ENCODE peak calls at places on chromosomes 3 and 15, in seven cellular contexts. V is fibroblast of the aortic adventitia, Y is coronary artery, S is GM20000, N is heart left ventricle, E is esophagus squamous epithelium, O is H9. M is an unnamed sample.

GRCh38 chr3:37745921-37746320 is 115.8 kb upstream of the CTDSPL start:
- DNase-seq in Y (no peak), V (no peak), S (no peak), O (no peak), E (no peak), N (no peak), M (no peak)

GRCh38 chr3:131083190-131083863 is 56.6 kb downstream of the NEK11 start:
- DNase-seq in V (peak), E (no peak), Y (no peak), N (peak), S (no peak), O (peak), M (no peak)

GRCh38 chr3:125045965-125046364 is 9.8 kb downstream of the HEG1 start:
- DNase-seq in S (no peak), E (no peak), V (peak), N (no peak), O (no peak), Y (no peak), M (no peak)

GRCh38 chr15:40857601-40858351 is 13.9 kb downstream of the SPINT1 start:
- DNase-seq in N (peak), Y (no peak), O (peak), S (peak), V (peak), E (no peak), M (no peak)

GRCh38 chr3:79005084-79005483 is 762.7 kb downstream of the ROBO1 start:
- DNase-seq in Y (no peak), E (no peak), S (no peak), N (no peak), V (no peak), O (no peak), M (no peak)

GRCh38 chr15:101128191-101128590 is 123.7 kb downstream of the CHSY1 start:
- DNase-seq in Y (no peak), O (no peak), S (no peak), E (no peak), N (no peak), V (peak), M (peak)

GRCh38 chr15:43854801-43855200 is 28.0 kb downstream of the WDR76 start:
- DNase-seq in E (no peak), V (peak), O (no peak), N (no peak), S (no peak), Y (no peak), M (no peak)

GRCh38 chr15:80549191-80549590 is 145.0 kb downstream of the ARNT2 start:
- DNase-seq in N (no peak), Y (no peak), S (no peak), E (no peak), V (peak), O (no peak), M (no peak)

GRCh38 chr15:93029613-93030429 is 59.2 kb downstream of the RGMA start:
- DNase-seq in V (peak), O (no peak), N (no peak), S (no peak), Y (no peak), E (no peak), M (no peak)

GRCh38 chr3:9946112-9947024 is 5.8 kb downstream of the PRRT3 start:
- DNase-seq in E (peak), N (peak), V (peak), S (peak), Y (peak), O (peak), M (no peak)
- TF ChIP-seq CTCF in E (peak), N (peak), V (peak), S (peak), Y (peak), O (peak), M (peak)

GRCh38 chr15:62588930-62589655 is 424.0 kb upstream of the C2CD4B start:
- DNase-seq in E (no peak), N (no peak), Y (no peak), S (no peak), V (peak), O (no peak), M (no peak)
- TF ChIP-seq CTCF in E (no peak), N (no peak), Y (no peak), S (no peak), V (peak), O (no peak), M (no peak)

DNA sequence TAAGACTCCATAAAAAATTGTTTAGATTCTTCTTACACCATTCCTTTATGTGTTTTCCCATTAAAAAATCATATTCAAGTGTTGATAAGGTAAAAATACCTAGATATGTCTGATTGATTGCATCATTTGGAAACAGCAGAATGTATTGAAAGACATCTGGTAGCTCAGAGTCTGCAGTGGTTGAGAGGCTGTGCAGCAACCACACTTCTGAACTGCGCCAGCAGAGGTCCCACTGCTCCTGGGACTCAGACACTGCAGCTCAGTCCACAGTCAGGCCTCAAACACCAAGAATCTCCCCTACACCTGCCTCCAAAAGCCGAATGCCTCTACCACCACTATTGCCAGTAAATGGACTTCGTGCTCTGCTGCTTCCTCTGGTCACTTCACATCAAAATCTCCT is 176.9 kb upstream of the LMCD1 start:
- DNase-seq in N (peak), O (peak), Y (no peak), E (no peak), V (peak), S (peak), M (no peak)
- TF ChIP-seq CTCF in N (peak), O (peak), Y (peak), E (no peak), V (peak), S (peak), M (peak)

DNA sequence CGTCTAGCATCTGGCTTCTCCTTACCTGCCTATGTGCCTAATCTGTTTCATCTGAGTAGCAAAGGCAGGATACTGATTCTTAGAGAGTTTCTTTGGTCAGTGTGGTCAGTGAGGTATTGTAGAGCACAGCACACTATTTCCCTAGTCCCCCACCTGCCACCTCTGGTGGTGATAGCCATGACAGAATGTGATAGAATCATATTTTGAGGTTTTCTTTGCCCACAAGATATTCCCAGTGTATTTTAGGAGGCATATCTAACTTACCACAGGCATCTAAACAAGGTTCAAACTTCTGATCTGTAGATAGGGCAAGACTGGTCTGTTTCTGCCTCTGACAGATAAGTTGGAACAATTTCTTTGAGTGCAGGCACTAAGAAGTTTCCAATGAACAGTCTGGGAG is 188.0 kb downstream of the SOX2 start:
- DNase-seq in Y (no peak), N (no peak), E (no peak), S (no peak), V (no peak), O (no peak), M (no peak)
- TF ChIP-seq CTCF in Y (no peak), N (no peak), E (no peak), S (no peak), V (no peak), O (no peak), M (no peak)

GRCh38 chr3:149235599-149236424 is 14.2 kb upstream of the CP start:
- DNase-seq in N (no peak), Y (no peak), O (no peak), S (no peak), E (no peak), V (no peak), M (no peak)

GRCh38 chr3:149234671-149235245 is 13.1 kb upstream of the CP start:
- DNase-seq in E (no peak), V (peak), S (no peak), Y (no peak), O (no peak), N (no peak), M (no peak)

GRCh38 chr3:149243540-149243939 is 21.9 kb upstream of the CP start:
- DNase-seq in O (no peak), Y (no peak), E (no peak), S (no peak), N (no peak), V (no peak), M (no peak)

GRCh38 chr3:149239357-149239936 is 17.8 kb upstream of the CP start:
- DNase-seq in V (no peak), S (no peak), E (no peak), O (no peak), Y (no peak), N (no peak), M (no peak)
- TF ChIP-seq CTCF in V (no peak), S (no peak), E (no peak), O (no peak), Y (no peak), N (no peak), M (no peak)

GRCh38 chr3:174409085-174409743 is 449.9 kb upstream of the NAALADL2 start:
- DNase-seq in O (no peak), E (no peak), Y (no peak), S (no peak), N (no peak), V (no peak), M (peak)
- TF ChIP-seq CTCF in O (no peak), E (no peak), Y (no peak), S (no peak), N (no peak), V (no peak), M (no peak)